ENCODE peak calls at places on chromosomes 12 and 14, in eight cellular contexts. Z is GM23338, F is GM23248, U is MM.1S, R is neural progenitor cell, D is PC-3, A is OCI-LY7, M is HCT116. X is an unnamed sample.

GRCh38 chr12:89756100-89756637 is 47.5 kb upstream of the ATP2B1 start:
- DNase-seq in D (no peak), M (no peak), Z (no peak), F (no peak), R (no peak), U (no peak), A (no peak), X (no peak)

GRCh38 chr12:24853588-24853987 is 95.3 kb downstream of the BCAT1 start:
- DNase-seq in U (no peak), R (no peak), D (no peak), Z (no peak), M (no peak), F (peak), A (no peak), X (no peak)

GRCh38 chr14:23640524-23641141 is 4.5 kb downstream of the DHRS2 start:
- DNase-seq in R (no peak), U (no peak), F (peak), Z (peak), M (no peak), D (peak), A (no peak), X (peak)

GRCh38 chr12:87302126-87302732 is 727.0 kb downstream of the C12orf50 start:
- DNase-seq in M (no peak), R (no peak), F (peak), U (no peak), A (no peak), D (no peak), Z (no peak), X (no peak)

GRCh38 chr12:104410786-104411185 is 46.0 kb upstream of the CHST11 start:
- DNase-seq in U (no peak), Z (no peak), A (no peak), D (peak), M (no peak), R (no peak), F (peak), X (no peak)

GRCh38 chr12:108850854-108851573 is 6.4 kb downstream of the SSH1 start:
- DNase-seq in U (no peak), Z (no peak), F (peak), M (no peak), R (no peak), A (peak), D (no peak), X (no peak)

GRCh38 chr14:63012171-63012570 is 33.1 kb downstream of the KCNH5 start:
- DNase-seq in D (no peak), Z (no peak), F (no peak), U (no peak), R (no peak), M (no peak), A (no peak), X (no peak)

GRCh38 chr14:33894339-33894738 is 56.5 kb downstream of the EGLN3 start:
- DNase-seq in A (no peak), R (no peak), U (no peak), F (no peak), D (no peak), M (no peak), Z (no peak), X (no peak)

GRCh38 chr12:53046655-53047220 is 3.1 kb upstream of the TNS2 start:
- DNase-seq in Z (peak), A (peak), U (peak), M (no peak), D (no peak), F (peak), R (peak), X (no peak)

GRCh38 chr12:57027011-57027804 is 10.9 kb upstream of the TAC3 start:
- DNase-seq in M (no peak), R (no peak), F (no peak), D (no peak), U (no peak), Z (no peak), A (no peak), X (no peak)

GRCh38 chr12:77151030-77151429 is 85.7 kb upstream of the E2F7 start:
- DNase-seq in A (no peak), U (no peak), R (no peak), F (no peak), Z (no peak), M (no peak), D (peak), X (no peak)

GRCh38 chr14:22781606-22782000 is 15.1 kb downstream of the OXA1L start:
- DNase-seq in M (no peak), D (peak), U (no peak), R (no peak), Z (no peak), A (no peak), F (peak), X (no peak)

DNA sequence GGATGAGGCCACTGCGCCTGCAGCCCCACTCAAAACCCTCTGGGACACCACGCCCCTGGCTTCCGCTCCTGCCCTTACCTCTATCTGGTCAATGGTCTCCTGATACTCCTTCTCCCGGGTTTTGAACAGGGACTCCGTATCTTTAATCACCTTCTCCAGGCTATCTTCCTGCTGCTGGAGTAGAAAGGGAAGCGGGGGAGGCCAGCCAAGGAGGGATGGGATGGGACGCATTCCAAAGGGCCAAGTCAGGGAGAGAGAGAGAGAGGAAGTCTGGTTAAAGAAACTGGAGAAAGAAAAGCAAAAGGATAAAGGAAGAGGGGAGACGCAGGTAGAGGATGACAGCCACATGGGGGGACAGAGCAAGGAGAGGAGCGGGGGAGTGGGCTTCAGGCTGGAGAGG is 7.9 kb downstream of the IFFO1 start:
- DNase-seq in M (no peak), D (peak), Z (no peak), U (no peak), A (no peak), R (no peak), F (peak), X (no peak)
- TF ChIP-seq EZH2phosphoT487 in M (no peak), D (no peak), Z (no peak), U (no peak), A (no peak), R (no peak), F (no peak), X (no peak)

GRCh38 chr12:111546758-111547383 is 52.2 kb downstream of the ATXN2 start:
- DNase-seq in Z (no peak), D (no peak), M (no peak), U (no peak), R (no peak), A (no peak), F (peak), X (no peak)
- TF ChIP-seq EZH2phosphoT487 in Z (no peak), D (no peak), M (no peak), U (no peak), R (no peak), A (no peak), F (no peak), X (no peak)

DNA sequence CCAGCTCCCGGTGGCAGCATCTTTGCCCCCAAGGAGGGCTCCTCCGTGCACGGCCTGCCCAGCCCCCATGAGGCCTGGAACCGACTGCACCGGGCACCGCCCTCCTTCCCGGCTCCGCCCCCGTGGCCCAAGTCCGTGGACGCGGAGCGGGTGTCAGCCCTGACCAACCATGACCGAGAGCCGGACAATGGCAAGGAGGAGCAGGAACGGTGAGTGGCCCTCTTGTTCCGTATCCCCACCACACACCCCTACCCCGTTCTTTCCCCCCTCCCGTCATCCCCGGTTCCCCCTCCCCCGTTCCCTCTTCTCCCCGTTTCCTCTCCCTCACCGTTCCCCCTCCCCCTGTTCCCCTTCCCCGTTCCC is 28.3 kb downstream of the LRCOL1 start:
- DNase-seq in M (no peak), U (no peak), R (peak), Z (peak), A (no peak), F (no peak), D (no peak), X (no peak)
- TF ChIP-seq EZH2phosphoT487 in M (no peak), U (no peak), R (no peak), Z (no peak), A (no peak), F (no peak), D (no peak), X (no peak)

GRCh38 chr12:45278447-45278846 is 62.6 kb downstream of the ANO6 start:
- DNase-seq in R (no peak), A (no peak), D (no peak), Z (no peak), U (no peak), M (no peak), F (no peak), X (no peak)
- TF ChIP-seq EZH2phosphoT487 in R (no peak), A (no peak), D (no peak), Z (no peak), U (no peak), M (no peak), F (no peak), X (no peak)

DNA sequence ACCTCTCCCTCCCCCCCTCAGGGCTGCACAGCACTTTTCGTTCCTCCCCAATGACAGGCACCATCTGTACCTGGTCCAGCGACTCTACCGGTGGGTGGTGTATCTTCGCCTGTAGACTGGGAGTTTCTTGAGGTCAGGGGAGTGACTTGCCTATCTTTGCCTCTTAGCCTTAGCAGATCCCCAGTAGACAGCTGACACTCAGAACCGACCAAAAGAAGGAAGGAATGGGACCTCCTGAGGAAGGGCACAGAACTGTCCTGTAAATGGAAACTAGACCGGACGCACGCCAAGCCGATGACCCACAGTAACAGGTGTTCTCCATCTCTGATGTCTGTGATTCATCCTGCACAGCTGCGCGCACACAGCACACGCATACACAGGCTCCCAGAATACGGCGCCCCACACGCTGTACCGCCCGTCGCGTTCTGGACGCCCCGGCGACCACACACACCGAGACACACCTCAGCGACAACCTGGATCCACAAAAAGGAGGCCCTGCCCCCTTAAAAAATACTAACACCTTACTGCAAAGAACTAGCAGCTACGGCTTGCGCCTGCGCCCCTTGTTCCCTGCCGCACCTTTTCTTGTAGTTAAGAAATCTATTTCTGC is 673 bp upstream of the TTC9 start:
- DNase-seq in F (peak), U (peak), R (no peak), M (no peak), Z (peak), D (peak), A (peak), X (peak)
- TF ChIP-seq EZH2phosphoT487 in F (peak), U (no peak), R (no peak), M (no peak), Z (no peak), D (no peak), A (no peak), X (no peak)

GRCh38 chr14:44959538-44959937 is 2.2 kb downstream of the KLHL28 start:
- DNase-seq in D (no peak), M (no peak), U (no peak), F (no peak), A (no peak), R (no peak), Z (no peak), X (no peak)

GRCh38 chr14:44960646-44961045 is 1.1 kb downstream of the KLHL28 start:
- DNase-seq in R (no peak), U (no peak), M (no peak), F (peak), Z (no peak), A (no peak), D (no peak), X (no peak)

GRCh38 chr14:44961730-44962572 is at the start of the genes KLHL28 and TOGARAM1:
- DNase-seq in A (peak), U (peak), F (peak), R (peak), D (peak), Z (peak), M (peak), X (peak)

GRCh38 chr14:44961151-44961729 is 507 bp downstream of the KLHL28 start:
- DNase-seq in A (peak), D (peak), R (peak), Z (peak), U (peak), M (no peak), F (peak), X (peak)

DNA sequence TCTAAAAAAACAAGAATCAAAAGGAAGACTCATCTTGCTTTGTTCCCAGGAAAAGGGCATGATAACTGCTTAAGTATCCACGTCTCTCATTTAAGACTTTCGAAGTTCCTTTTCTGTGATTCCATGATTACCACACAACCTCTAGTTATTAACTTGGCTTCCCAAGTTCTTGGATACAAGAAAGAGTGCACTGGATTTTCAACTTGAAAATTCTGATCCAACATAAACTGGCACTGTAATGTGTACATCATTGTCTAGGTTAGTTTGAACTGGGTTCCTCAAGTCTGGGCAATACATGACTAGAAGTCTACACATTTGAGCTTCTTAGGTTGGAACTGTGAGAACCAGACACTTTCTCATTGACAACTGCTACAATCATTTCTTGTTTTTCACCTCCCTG is 1.6 kb downstream of the KLHL28 start:
- DNase-seq in U (no peak), A (peak), Z (no peak), F (peak), R (no peak), M (no peak), D (peak), X (no peak)
- TF ChIP-seq EZH2phosphoT487 in U (no peak), A (no peak), Z (no peak), F (no peak), R (no peak), M (no peak), D (no peak), X (no peak)

DNA sequence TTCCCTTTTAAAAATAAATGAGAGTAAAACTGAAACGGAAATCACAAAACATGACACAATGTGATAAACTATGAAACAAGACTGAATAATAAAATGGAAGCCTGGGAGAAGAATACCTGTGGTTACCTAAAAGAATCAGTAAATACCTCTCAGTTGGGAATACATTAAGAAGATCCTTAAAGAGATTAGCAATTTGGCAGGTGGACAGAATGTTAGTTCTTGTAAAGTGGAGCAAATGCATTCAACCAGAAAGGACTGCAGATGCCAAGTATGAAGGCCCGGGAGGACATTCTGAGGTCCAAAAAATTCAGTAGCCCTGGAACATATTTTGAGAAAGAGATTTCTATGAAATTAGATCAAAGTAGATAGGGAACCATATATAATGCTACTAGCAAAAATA is 861.3 kb upstream of the SEL1L start:
- DNase-seq in D (no peak), F (no peak), U (no peak), M (no peak), A (no peak), R (no peak), Z (no peak), X (no peak)
- TF ChIP-seq EZH2phosphoT487 in D (no peak), F (no peak), U (no peak), M (no peak), A (no peak), R (no peak), Z (no peak), X (no peak)

GRCh38 chr12:106487664-106488063 is 95.1 kb upstream of the RFX4 start:
- DNase-seq in U (no peak), M (no peak), D (no peak), F (no peak), A (no peak), R (no peak), Z (no peak), X (no peak)
- TF ChIP-seq EZH2phosphoT487 in U (no peak), M (no peak), D (no peak), F (no peak), A (no peak), R (no peak), Z (no peak), X (no peak)

GRCh38 chr12:94187351-94187750 is 39.0 kb downstream of the PLXNC1 start:
- DNase-seq in F (peak), D (no peak), R (no peak), U (no peak), M (no peak), Z (no peak), A (no peak), X (no peak)
- TF ChIP-seq EZH2phosphoT487 in F (no peak), D (no peak), R (no peak), U (no peak), M (no peak), Z (no peak), A (no peak), X (no peak)

GRCh38 chr12:19997996-19998395 is 370.3 kb upstream of the PDE3A start:
- DNase-seq in F (peak), A (no peak), Z (no peak), U (no peak), M (no peak), D (no peak), R (no peak), X (no peak)
- TF ChIP-seq EZH2phosphoT487 in F (no peak), A (no peak), Z (no peak), U (no peak), M (no peak), D (no peak), R (no peak), X (no peak)

X was measured in hepatocyte.